ENCODE peak calls at places on chromosomes 11 and 22, in nine cellular contexts. Q is stimulated activated CD4-positive, alpha-beta T cell treated with anti-CD3 and anti-CD28 coated beads, Interleukin-1b, Interleukin-23, amount 100 ng/mL, for 1 hour; W is AG04450; R is ACHN; G is activated naive CD4-positive, alpha-beta T cell; J is fibroblast of villous mesenchyme; U is colonic mucosa; I is NCI-H1417; O is NCI-H446 treated with DMSO at 0.1 percent for 48 hours. C is an unnamed sample.

GRCh38 chr11:69044111-69045013 is 4.4 kb upstream of the TPCN2 start:
- DNase-seq in R (peak), J (peak), G (no peak), O (peak), I (no peak), U (peak), Q (no peak), W (peak), C (no peak)

GRCh38 chr11:107710301-107710700 is 1.6 kb downstream of the SLN start:
- DNase-seq in G (no peak), U (no peak), J (peak), R (no peak), I (no peak), O (no peak), Q (no peak), W (no peak), C (no peak)

GRCh38 chr11:2791139-2791520 is 91.3 kb upstream of the KCNQ1OT1 start:
- DNase-seq in U (no peak), R (no peak), G (no peak), O (no peak), J (no peak), Q (no peak), W (no peak), I (no peak), C (no peak)

GRCh38 chr11:95680169-95680929 is 109.2 kb downstream of the FAM76B start:
- DNase-seq in O (peak), U (no peak), J (peak), W (peak), G (no peak), Q (no peak), R (no peak), I (no peak), C (no peak)

GRCh38 chr11:20315800-20316199 is 47.7 kb upstream of the HTATIP2 start:
- DNase-seq in Q (no peak), R (no peak), G (no peak), W (no peak), J (no peak), I (no peak), O (no peak), U (no peak), C (no peak)

GRCh38 chr22:49426098-49426497 is 401.6 kb downstream of the BRD1 start:
- DNase-seq in R (peak), W (no peak), J (no peak), Q (no peak), I (no peak), O (no peak), G (no peak), U (no peak), C (no peak)

GRCh38 chr11:102410382-102410784 is 42.2 kb downstream of the TMEM123 start:
- DNase-seq in W (peak), Q (no peak), U (no peak), I (no peak), O (no peak), G (no peak), R (no peak), J (peak), C (no peak)

GRCh38 chr11:104823638-104824037 is 74.6 kb downstream of the CASP12 start:
- DNase-seq in U (no peak), O (no peak), R (no peak), G (no peak), W (no peak), Q (no peak), J (no peak), I (no peak), C (no peak)

GRCh38 chr11:73426184-73426845 is 50.1 kb downstream of the RELT start:
- DNase-seq in R (no peak), W (no peak), Q (no peak), G (no peak), J (no peak), I (no peak), U (no peak), O (no peak), C (no peak)

GRCh38 chr11:363948-364761 is 5.1 kb upstream of the B4GALNT4 start:
- DNase-seq in W (no peak), Q (no peak), I (peak), J (no peak), U (peak), O (no peak), G (peak), R (peak), C (peak)

GRCh38 chr22:47627561-47628253 is 865.3 kb downstream of the TBC1D22A start:
- DNase-seq in R (no peak), G (no peak), U (no peak), J (no peak), I (no peak), O (peak), Q (no peak), W (no peak), C (no peak)

C was measured in central memory CD8-positive, alpha-beta T cell.